ENCODE peak calls at places on chromosomes 4 and X, in five cellular contexts. M is stomach, R is colonic mucosa, Z is GM13977, L is upper lobe of right lung. Q is an unnamed sample.

GRCh38 chr4:8542776-8543525 is 37.2 kb upstream of the GPR78 start:
- DNase-seq in M (no peak), R (no peak), Z (no peak), L (peak), Q (no peak)

GRCh38 chrX:134004038-134004437 is 18.6 kb upstream of the GPC3 start:
- DNase-seq in M (no peak), R (no peak), Z (no peak), L (no peak), Q (no peak)

GRCh38 chrX:48493890-48494364 is 14.9 kb upstream of the PORCN start:
- DNase-seq in M (peak), R (no peak), Z (no peak), L (no peak), Q (peak)

GRCh38 chrX:41035582-41035981 is 49.7 kb upstream of the USP9X start:
- DNase-seq in M (no peak), R (no peak), Z (no peak), L (no peak), Q (no peak)

GRCh38 chr4:156633846-156634245 is 337.8 kb downstream of the PDGFC start:
- DNase-seq in M (no peak), R (no peak), Z (no peak), L (no peak), Q (no peak)

GRCh38 chrX:16892504-16893362 is 22.6 kb upstream of the RBBP7 start:
- DNase-seq in M (peak), R (peak), Z (peak), L (no peak), Q (peak)

GRCh38 chr4:13700196-13701140 is 72.9 kb upstream of the BOD1L1 start:
- DNase-seq in M (no peak), R (no peak), Z (no peak), L (no peak), Q (no peak)

GRCh38 chr4:88006956-88007303 is 505 bp upstream of the PKD2 start:
- DNase-seq in M (no peak), R (no peak), Z (no peak), L (no peak), Q (peak)

GRCh38 chrX:23782455-23782854 is 518 bp upstream of the SAT1 start:
- DNase-seq in M (no peak), R (no peak), Z (no peak), L (no peak), Q (no peak)

GRCh38 chr4:98518555-98519267 is 139.7 kb downstream of the TSPAN5 start:
- DNase-seq in M (no peak), R (no peak), Z (peak), L (no peak), Q (no peak)

GRCh38 chrX:65723706-65724105 is 56.3 kb downstream of the MSN start:
- DNase-seq in M (no peak), R (no peak), Z (peak), L (no peak), Q (no peak)

GRCh38 chr4:13193662-13194061 is 290.5 kb downstream of the RAB28 start:
- DNase-seq in M (no peak), R (no peak), Z (no peak), L (no peak), Q (no peak)

GRCh38 chrX:28058906-28059305 is 77.7 kb upstream of the DCAF8L1 start:
- DNase-seq in M (no peak), R (peak), Z (no peak), L (no peak), Q (no peak)

GRCh38 chr4:81564025-81564424 is 92.3 kb upstream of the RASGEF1B start:
- DNase-seq in M (no peak), R (no peak), Z (no peak), L (no peak), Q (no peak)

GRCh38 chr4:30716158-30716557 is 4.0 kb upstream of the PCDH7 start:
- DNase-seq in M (no peak), R (no peak), Z (peak), L (no peak), Q (no peak)

GRCh38 chr4:146379744-146380143 is 142.0 kb downstream of the SLC10A7 start:
- DNase-seq in M (no peak), R (no peak), Z (no peak), L (no peak), Q (no peak)

GRCh38 chrX:70508296-70508911 is 63.8 kb downstream of the DLG3 start:
- DNase-seq in M (no peak), R (no peak), Z (no peak), L (no peak), Q (no peak)

GRCh38 chr4:84470204-84470785 is 28.8 kb downstream of the NKX6-1 start:
- DNase-seq in M (no peak), R (no peak), Z (no peak), L (no peak), Q (no peak)

GRCh38 chr4:184317234-184317918 is 99.7 kb upstream of the ENPP6 start:
- DNase-seq in M (no peak), R (peak), Z (no peak), L (no peak), Q (no peak)

GRCh38 chr4:123452585-123452984 is 56.0 kb downstream of the SPRY1 start:
- DNase-seq in M (peak), R (peak), Z (no peak), L (no peak), Q (no peak)

GRCh38 chr4:65665951-65666523 is 4.3 kb downstream of the EPHA5 start:
- DNase-seq in M (no peak), R (no peak), Z (no peak), L (no peak), Q (no peak)

GRCh38 chr4:8398347-8398746 is 42.2 kb downstream of the ACOX3 start:
- DNase-seq in M (no peak), R (no peak), Z (no peak), L (no peak), Q (no peak)

GRCh38 chr4:175703956-175704600 is 108.0 kb downstream of the GPM6A start:
- DNase-seq in M (no peak), R (no peak), Z (no peak), L (no peak), Q (no peak)

GRCh38 chrX:70461026-70461425 is 16.4 kb downstream of the DLG3 start:
- DNase-seq in M (no peak), R (no peak), Z (no peak), L (no peak), Q (no peak)

GRCh38 chrX:70592091-70592490 is 147.5 kb downstream of the DLG3 start:
- DNase-seq in M (no peak), R (no peak), Z (no peak), L (no peak), Q (no peak)

GRCh38 chr4:178671766-178672165 is 1229.5 kb upstream of the AGA start:
- DNase-seq in M (no peak), R (no peak), Z (no peak), L (no peak), Q (no peak)

GRCh38 chr4:11418610-11419009 is 10.1 kb downstream of the HS3ST1 start:
- DNase-seq in M (no peak), R (no peak), Z (no peak), L (no peak), Q (no peak)
- TF ChIP-seq CTCF in M (no peak), R (no peak), Z (no peak), L (no peak), Q (no peak)

GRCh38 chr4:45442466-45442865 is 681.4 kb downstream of the GABRG1 start:
- DNase-seq in M (no peak), R (no peak), Z (no peak), L (no peak), Q (peak)
- TF ChIP-seq CTCF in M (peak), R (no peak), Z (peak), L (peak), Q (peak)

DNA sequence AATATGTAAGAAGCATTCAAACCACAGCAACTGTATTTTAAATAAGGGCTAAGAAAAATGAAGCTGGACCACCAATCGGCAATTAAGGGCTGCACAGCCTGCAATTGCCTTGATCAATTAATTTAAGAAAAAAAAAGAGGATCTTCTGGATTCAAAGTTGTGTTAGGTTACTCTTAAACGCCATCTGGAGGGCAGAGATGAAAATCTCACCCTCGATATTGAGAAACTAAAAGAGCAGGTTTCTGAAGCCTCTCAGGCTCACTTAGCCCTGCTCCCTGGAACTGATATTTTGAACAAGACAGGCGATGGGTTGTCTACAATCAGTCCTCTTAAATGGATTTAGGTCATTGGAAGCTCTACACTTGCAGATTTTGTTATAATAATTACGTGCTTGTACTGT is 579.4 kb downstream of the GRXCR1 start:
- DNase-seq in M (no peak), R (no peak), Z (no peak), L (no peak), Q (no peak)
- TF ChIP-seq CTCF in M (no peak), R (no peak), Z (no peak), L (no peak), Q (no peak)

GRCh38 chrX:49627030-49627777 is 28.4 kb downstream of the GAGE1 start:
- DNase-seq in M (no peak), R (no peak), Z (no peak), L (no peak), Q (peak)
- TF ChIP-seq CTCF in M (no peak), R (no peak), Z (no peak), L (no peak), Q (no peak)

GRCh38 chrX:100696699-100697351 is 35.1 kb downstream of the SYTL4 start:
- DNase-seq in M (no peak), R (no peak), Z (no peak), L (no peak), Q (no peak)

GRCh38 chrX:100700809-100701208 is 31.1 kb downstream of the SYTL4 start:
- DNase-seq in M (no peak), R (no peak), Z (no peak), L (no peak), Q (no peak)

GRCh38 chrX:100695302-100695701 is 36.6 kb downstream of the SYTL4 start:
- DNase-seq in M (no peak), R (no peak), Z (no peak), L (no peak), Q (no peak)

GRCh38 chrX:100695991-100696390 is 35.9 kb downstream of the SYTL4 start:
- DNase-seq in M (no peak), R (no peak), Z (no peak), L (no peak), Q (no peak)
- TF ChIP-seq CTCF in M (no peak), R (no peak), Z (no peak), L (no peak), Q (no peak)

GRCh38 chr4:140995058-140995457 is 138.2 kb downstream of the RNF150 start:
- DNase-seq in M (peak), R (no peak), Z (no peak), L (no peak), Q (no peak)

GRCh38 chr4:140993969-140994459 is 139.3 kb downstream of the RNF150 start:
- DNase-seq in M (no peak), R (no peak), Z (no peak), L (no peak), Q (no peak)

GRCh38 chr4:140993350-140993749 is 139.9 kb downstream of the RNF150 start:
- DNase-seq in M (no peak), R (no peak), Z (no peak), L (no peak), Q (no peak)

GRCh38 chr4:141002323-141002805 is 130.9 kb downstream of the RNF150 start:
- DNase-seq in M (no peak), R (no peak), Z (no peak), L (no peak), Q (no peak)

DNA sequence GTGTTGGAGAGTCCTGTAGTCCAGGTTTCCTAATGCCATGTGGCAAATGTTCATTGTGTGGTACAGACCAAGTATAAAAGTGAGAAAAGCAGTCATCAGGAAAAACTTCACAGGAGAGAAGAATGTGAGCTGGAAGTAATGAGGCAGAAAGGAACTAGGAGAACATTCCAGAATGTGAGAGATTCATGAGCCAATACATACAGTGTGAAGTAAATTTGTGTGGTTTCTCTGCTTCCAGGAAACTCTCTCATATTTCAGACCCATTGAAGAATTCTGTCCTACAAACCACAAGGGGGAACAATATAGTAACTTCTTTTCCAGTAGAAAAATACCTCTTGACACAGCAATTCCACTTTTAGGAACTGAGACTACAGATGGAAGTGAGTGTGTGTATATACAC is 136.5 kb downstream of the RNF150 start:
- DNase-seq in M (no peak), R (no peak), Z (no peak), L (no peak), Q (no peak)
- TF ChIP-seq CTCF in M (no peak), R (no peak), Z (no peak), L (no peak), Q (no peak)

GRCh38 chr4:26476545-26476944 is 13.7 kb downstream of the CCKAR start:
- DNase-seq in M (no peak), R (no peak), Z (no peak), L (no peak), Q (no peak)

GRCh38 chr4:26475716-26476115 is 14.6 kb downstream of the CCKAR start:
- DNase-seq in M (no peak), R (no peak), Z (no peak), L (no peak), Q (no peak)

GRCh38 chr4:26478330-26478729 is 12.0 kb downstream of the CCKAR start:
- DNase-seq in M (no peak), R (no peak), Z (no peak), L (no peak), Q (no peak)

GRCh38 chr4:26474551-26474950 is 15.7 kb downstream of the CCKAR start:
- DNase-seq in M (no peak), R (no peak), Z (no peak), L (no peak), Q (no peak)

DNA sequence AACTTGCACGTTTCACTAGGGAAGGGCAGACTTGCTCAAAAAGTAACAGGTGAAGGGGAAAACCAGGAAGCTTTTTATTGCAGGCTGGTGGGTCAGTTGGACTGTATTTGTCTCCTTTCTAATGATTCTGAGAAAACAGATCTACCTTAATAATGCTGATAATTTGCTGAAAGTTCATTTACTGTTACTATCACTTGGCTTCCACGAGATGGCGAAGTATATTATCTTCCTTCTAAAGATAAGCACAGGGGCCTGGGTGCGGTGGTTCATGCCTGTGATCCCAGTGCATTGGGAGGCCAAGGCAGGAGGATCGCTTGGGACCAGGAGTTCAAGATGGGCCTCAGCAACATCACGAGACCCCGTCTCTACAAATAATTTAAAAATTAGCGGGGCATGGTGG is 16.4 kb downstream of the CCKAR start:
- DNase-seq in M (no peak), R (no peak), Z (no peak), L (no peak), Q (no peak)
- TF ChIP-seq CTCF in M (no peak), R (no peak), Z (no peak), L (no peak), Q (no peak)

DNA sequence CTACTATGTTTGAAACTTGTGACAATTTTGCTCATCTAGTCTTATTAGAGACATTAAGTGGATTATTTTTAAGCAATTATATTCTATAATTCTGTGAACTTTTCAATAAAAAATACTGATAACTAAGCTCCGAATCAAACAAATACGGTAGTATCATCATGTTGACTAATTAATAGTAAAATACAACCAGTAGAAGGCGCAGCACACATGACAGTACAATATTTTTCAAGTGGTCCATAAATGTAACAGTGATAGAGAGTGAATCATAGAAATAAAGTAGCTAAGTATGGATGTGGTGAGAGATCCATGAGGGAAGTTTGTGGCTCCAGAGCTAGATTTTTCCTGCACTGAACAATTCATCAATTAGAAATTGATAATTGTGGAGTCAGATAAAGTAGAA is 666.2 kb downstream of the KCTD8 start:
- DNase-seq in M (no peak), R (no peak), Z (no peak), L (no peak), Q (no peak)
- TF ChIP-seq CTCF in M (no peak), R (no peak), Z (no peak), L (no peak), Q (no peak)